ENCODE peak calls at places on chromosomes 1 and 21, in five cellular contexts. Y, H, M, X and O are unnamed samples.
A peak's percentile ranks its signal among the peaks of the same experiment; 100 is the strongest.

GRCh38 chr1:37498872-37499617 is 15.5 kb downstream of the MEAF6 start:
- DNase-seq in Y (peak; percentile 27), H (no peak), M (peak; percentile 31), X (peak; percentile 10), O (no peak)

GRCh38 chr1:93980320-93980744 is 71.1 kb upstream of the GCLM start:
- DNase-seq in Y (no peak), H (no peak), M (peak; percentile 31), X (no peak), O (no peak)

GRCh38 chr1:231879296-231879695 is 252.7 kb downstream of the DISC1 start:
- DNase-seq in Y (no peak), H (no peak), M (no peak), X (no peak), O (no peak)

GRCh38 chr1:175742790-175743459 is 470 bp downstream of the TNR start:
- DNase-seq in Y (peak; percentile 45), H (peak; percentile 24), M (peak; percentile 32), X (peak; percentile 66), O (peak; percentile 24)

GRCh38 chr21:34330055-34330454 is 33.8 kb upstream of the KCNE2 start:
- DNase-seq in Y (no peak), H (no peak), M (peak; percentile 57), X (no peak), O (no peak)

GRCh38 chr1:80656628-80657019 is 1144.1 kb upstream of the ADGRL2 start:
- DNase-seq in Y (no peak), H (peak; percentile 7), M (no peak), X (peak; percentile 47), O (peak; percentile 11)

GRCh38 chr1:171984262-171984661 is 143.0 kb downstream of the DNM3 start:
- DNase-seq in Y (no peak), H (no peak), M (no peak), X (no peak), O (no peak)

GRCh38 chr1:3186526-3186921 is 117.5 kb downstream of the PRDM16 start:
- DNase-seq in Y (no peak), H (no peak), M (peak; percentile 30), X (peak; percentile 73), O (peak; percentile 9)

GRCh38 chr1:203306089-203306969 is 1.0 kb downstream of the BTG2 start:
- DNase-seq in Y (peak; percentile 94), H (peak; percentile 83), M (peak; percentile 94), X (peak; percentile 78), O (peak; percentile 93)

GRCh38 chr21:45542667-45543370 is 579 bp upstream of the SLC19A1 start:
- DNase-seq in Y (no peak), H (no peak), M (no peak), X (no peak), O (peak; percentile 21)

GRCh38 chr1:7956218-7957032 is 5.1 kb upstream of the PARK7 start:
- DNase-seq in Y (no peak), H (no peak), M (no peak), X (no peak), O (no peak)

GRCh38 chr1:232868793-232869491 is 63.7 kb downstream of the MAP10 start:
- DNase-seq in Y (peak; percentile 90), H (peak; percentile 86), M (no peak), X (peak; percentile 29), O (peak; percentile 75)

GRCh38 chr1:9700340-9700739 is 48.8 kb downstream of the PIK3CD start:
- DNase-seq in Y (peak; percentile 91), H (peak; percentile 94), M (no peak), X (no peak), O (peak; percentile 86)

GRCh38 chr1:224998185-224998584 is 68.7 kb downstream of the DNAH14 start:
- DNase-seq in Y (no peak), H (no peak), M (no peak), X (no peak), O (no peak)

GRCh38 chr1:11412166-11412565 is 66.8 kb upstream of the DISP3 start:
- DNase-seq in Y (no peak), H (no peak), M (no peak), X (no peak), O (no peak)
- TF ChIP-seq CTCF in Y (no peak), H (no peak), M (no peak), X (no peak), O (no peak)

DNA sequence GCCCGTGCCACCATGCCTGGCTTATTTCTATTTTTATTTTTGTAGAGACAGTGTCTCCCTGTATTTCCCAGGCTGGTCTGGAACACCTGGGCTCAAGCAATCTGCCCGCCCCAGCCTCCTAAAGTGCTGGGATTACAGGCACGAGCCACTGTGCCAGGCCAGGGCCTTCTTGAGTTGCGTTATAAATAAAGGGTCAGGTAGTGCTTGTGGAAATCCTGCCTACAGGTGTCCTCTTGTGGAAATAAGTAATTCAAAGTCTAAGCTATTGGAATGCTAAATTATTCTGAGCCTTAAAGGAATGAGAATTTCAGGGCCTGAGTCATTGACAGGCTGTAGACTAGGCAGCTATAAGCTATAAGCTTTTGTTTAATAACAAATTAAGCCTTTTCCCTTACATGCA is 8.1 kb upstream of the SFT2D2 start:
- DNase-seq in Y (no peak), H (no peak), M (no peak), X (no peak), O (no peak)
- H3K27ac ChIP-seq in Y (no peak overlapping the region), H (no peak overlapping the region), M (no peak overlapping the region), X (no peak overlapping the region), O (no peak overlapping the region)

GRCh38 chr1:213050745-213051126 is 305 bp upstream of the RPS6KC1 start:
- DNase-seq in Y (no peak), H (no peak), M (no peak), X (no peak), O (no peak)

GRCh38 chr1:213051881-213052202 is 801 bp downstream of the RPS6KC1 start:
- DNase-seq in Y (no peak), H (no peak), M (no peak), X (no peak), O (no peak)

GRCh38 chr1:213053455-213053854 is 2.4 kb downstream of the RPS6KC1 start:
- DNase-seq in Y (no peak), H (no peak), M (no peak), X (no peak), O (no peak)

GRCh38 chr1:213049232-213049631 is 1.8 kb upstream of the RPS6KC1 start:
- DNase-seq in Y (no peak), H (no peak), M (no peak), X (no peak), O (no peak)

DNA sequence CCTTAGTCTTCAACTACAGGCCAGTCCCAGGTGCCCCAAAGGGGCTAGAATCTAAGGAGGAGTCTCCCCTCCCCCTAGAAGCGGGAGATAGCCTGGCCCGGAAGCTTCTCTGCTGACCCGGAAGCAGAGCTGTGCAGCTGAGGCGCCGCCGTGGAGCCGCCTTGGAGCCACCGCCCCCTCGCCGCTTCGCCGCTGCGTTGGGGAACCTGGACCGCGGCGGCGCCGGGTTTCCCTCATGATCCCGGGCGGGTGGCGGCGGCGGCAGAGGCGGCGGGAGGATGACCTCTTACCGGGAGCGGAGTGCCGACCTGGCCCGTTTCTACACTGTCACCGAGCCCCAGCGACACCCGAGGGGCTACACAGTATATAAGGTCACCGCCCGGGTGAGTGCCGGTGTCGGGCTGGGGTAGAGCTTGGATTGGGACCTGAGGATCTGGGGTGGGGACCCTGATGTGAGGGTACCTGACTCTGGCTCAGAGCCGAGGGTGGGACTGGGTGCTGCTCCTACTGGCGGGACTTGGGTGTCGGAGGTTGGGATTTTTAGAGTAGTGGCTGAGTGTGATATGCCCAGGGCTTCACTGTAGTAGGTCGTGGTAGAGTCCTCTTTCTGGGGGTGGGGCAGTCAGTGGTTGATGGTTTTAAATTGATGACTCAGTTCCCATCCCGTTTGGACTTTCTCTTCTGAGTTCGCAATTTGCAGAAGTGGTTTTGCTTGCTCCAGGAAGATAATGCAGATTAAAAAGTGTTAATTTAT is at the start of gene RPS6KC1:
- DNase-seq in Y (peak; percentile 78), H (peak; percentile 46), M (peak; percentile 97), X (peak; percentile 92), O (peak; percentile 86)
- TF ChIP-seq CTCF in Y (no peak), H (peak; percentile 12), M (no peak), X (no peak), O (no peak)

GRCh38 chr1:201469645-201470074 is 672 bp upstream of the PHLDA3 start:
- DNase-seq in Y (no peak), H (no peak), M (no peak), X (no peak), O (no peak)
- H3K27ac ChIP-seq in Y (peak overlapping the region; percentile 91), H (no peak overlapping the region), M (no peak overlapping the region), X (peak overlapping the region; percentile 95), O (peak overlapping the region; percentile 100)

DNA sequence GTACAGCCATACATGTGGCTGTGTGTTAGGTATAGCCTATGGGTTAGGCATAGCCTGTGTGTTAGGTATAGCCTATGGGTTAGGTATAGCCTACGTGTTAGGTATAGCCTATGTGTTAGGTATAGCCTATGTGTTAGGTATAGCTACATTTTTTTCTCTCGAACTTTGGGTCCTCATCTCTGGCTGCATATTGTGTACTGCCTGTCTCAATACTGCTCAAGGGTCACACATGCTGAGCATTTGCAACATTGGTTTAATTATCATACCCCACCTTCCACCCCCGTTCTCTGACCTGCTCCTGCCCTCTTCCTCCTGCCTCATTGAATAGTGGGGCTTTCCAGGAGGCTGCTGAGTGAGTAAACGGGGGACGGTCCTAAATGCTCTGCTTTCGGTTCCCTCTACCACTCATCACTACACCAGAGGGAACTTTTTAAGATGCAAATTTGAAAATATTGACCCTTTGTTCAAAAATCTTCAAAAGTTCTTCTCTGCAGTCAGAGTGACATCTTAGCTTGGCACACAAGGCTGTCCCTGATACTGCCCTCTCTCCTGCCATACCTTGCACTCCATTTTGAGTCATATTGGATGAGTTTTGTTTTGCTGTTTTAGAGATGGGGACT is 17.8 kb downstream of the OR2B11 start:
- DNase-seq in Y (no peak), H (no peak), M (no peak), X (no peak), O (no peak)
- TF ChIP-seq CTCF in Y (no peak), H (no peak), M (no peak), X (no peak), O (no peak)